ENCODE peak calls at places on chromosomes 13 and 19, in nine cellular contexts. B is lower lobe of right lung; O is IMR-90; Q is heart left ventricle; H is memory B cell; Z is T-helper 2 cell; C is stimulated activated CD4-positive, alpha-beta T cell treated with anti-CD3 and anti-CD28 coated beads, Interleukin-4, amount 100 ng/mL, for 1 hour; U is nephron progenitor cell; G is DMS153. X is an unnamed sample.

GRCh38 chr13:91313103-91313502 is 34.4 kb upstream of the MIR17HG start:
- DNase-seq in Q (no peak), U (no peak), O (peak; percentile 1), Z (no peak), C (no peak), G (no peak), B (no peak), H (no peak), X (no peak)

GRCh38 chr19:38264486-38265212 is at the start of gene SPINT2:
- DNase-seq in Q (no peak), C (peak; percentile 51), O (no peak), G (no peak), B (peak; percentile 94), H (no peak), U (peak; percentile 82), Z (peak; percentile 55), X (peak; percentile 13)

GRCh38 chr13:27309401-27309958 is 38.9 kb downstream of the RASL11A start:
- DNase-seq in H (no peak), O (no peak), C (no peak), Z (no peak), G (no peak), U (no peak), B (no peak), Q (no peak), X (no peak)

GRCh38 chr13:47100214-47100853 is 203.5 kb upstream of the HTR2A start:
- DNase-seq in B (no peak), Z (no peak), U (no peak), Q (no peak), C (no peak), G (no peak), H (no peak), O (peak; percentile 22), X (no peak)

GRCh38 chr13:50152224-50152623 is 137.0 kb downstream of the KCNRG start:
- DNase-seq in B (no peak), Z (no peak), H (no peak), O (no peak), C (no peak), Q (no peak), G (no peak), U (no peak), X (no peak)

GRCh38 chr13:90156390-90156789 is 1191.1 kb upstream of the MIR17HG start:
- DNase-seq in B (no peak), G (no peak), U (no peak), C (no peak), Q (no peak), Z (no peak), O (no peak), H (no peak), X (no peak)

GRCh38 chr13:41995946-41996345 is 35.0 kb upstream of the VWA8 start:
- DNase-seq in Z (no peak), O (peak; percentile 75), G (no peak), B (peak; percentile 58), U (no peak), H (no peak), C (no peak), Q (no peak), X (peak; percentile 93)

GRCh38 chr19:45323671-45324081 is 1.0 kb upstream of the CKM start:
- DNase-seq in B (no peak), Q (peak; percentile 81), G (no peak), U (peak; percentile 55), O (no peak), Z (no peak), H (no peak), C (no peak), X (no peak)

GRCh38 chr13:45122941-45123340 is 2.6 kb downstream of the GTF2F2 start:
- DNase-seq in O (no peak), B (no peak), G (no peak), Q (no peak), H (no peak), Z (no peak), C (no peak), U (no peak), X (no peak)

GRCh38 chr19:32316034-32316433 is 29.4 kb upstream of the ZNF507 start:
- DNase-seq in G (no peak), Q (no peak), U (no peak), H (no peak), O (no peak), B (no peak), C (no peak), Z (no peak), X (no peak)

GRCh38 chr13:90414691-90415596 is 932.5 kb upstream of the MIR17HG start:
- DNase-seq in H (no peak), Z (no peak), C (no peak), Q (no peak), B (no peak), O (peak; percentile 81), U (no peak), G (no peak), X (no peak)

GRCh38 chr13:78787189-78787588 is 128.2 kb upstream of the OBI1 start:
- DNase-seq in C (no peak), Z (no peak), B (no peak), Q (no peak), O (no peak), U (no peak), G (peak; percentile 47), H (no peak), X (no peak)

GRCh38 chr19:53537523-53538377 is at the start of gene ZNF331:
- DNase-seq in H (peak; percentile 86), B (peak; percentile 88), C (peak; percentile 87), Q (peak; percentile 94), Z (peak; percentile 93), G (peak; percentile 2), O (peak; percentile 83), U (peak; percentile 75), X (peak; percentile 75)